ENCODE peak calls at places on chromosomes 7 and 10, in five cellular contexts. One of them, this sample, is unnamed.

GRCh38 chr7:100655908-100656674 is at the start of gene ACTL6B:
- DNase-seq in CD8-positive, alpha-beta memory T cell: peak; percentile 43
- DNase-seq in MM.1S: no peak
- DNase-seq in effector memory CD4-positive, alpha-beta T cell: no peak
- DNase-seq in right cardiac atrium: peak; percentile 86
- DNase-seq in this sample: peak; percentile 42

GRCh38 chr7:81075150-81075549 is 156.3 kb upstream of the SEMA3C start:
- DNase-seq in MM.1S: no peak
- DNase-seq in CD8-positive, alpha-beta memory T cell: no peak
- DNase-seq in effector memory CD4-positive, alpha-beta T cell: no peak
- DNase-seq in right cardiac atrium: no peak
- DNase-seq in this sample: no peak

GRCh38 chr10:7260412-7260900 is 150.4 kb downstream of the SFMBT2 start:
- DNase-seq in right cardiac atrium: peak; percentile 70
- DNase-seq in CD8-positive, alpha-beta memory T cell: peak; percentile 44
- DNase-seq in MM.1S: peak; percentile 36
- DNase-seq in effector memory CD4-positive, alpha-beta T cell: no peak
- DNase-seq in this sample: no peak

GRCh38 chr7:71687831-71688599 is 556.1 kb downstream of the GALNT17 start:
- DNase-seq in effector memory CD4-positive, alpha-beta T cell: no peak
- DNase-seq in CD8-positive, alpha-beta memory T cell: no peak
- DNase-seq in right cardiac atrium: no peak
- DNase-seq in MM.1S: peak; percentile 74
- DNase-seq in this sample: no peak

GRCh38 chr10:33152750-33153149 is 181.7 kb downstream of the NRP1 start:
- DNase-seq in right cardiac atrium: no peak
- DNase-seq in CD8-positive, alpha-beta memory T cell: no peak
- DNase-seq in MM.1S: no peak
- DNase-seq in effector memory CD4-positive, alpha-beta T cell: no peak
- DNase-seq in this sample: no peak

GRCh38 chr7:100366411-100367250 is 6.7 kb upstream of the PILRA start:
- DNase-seq in right cardiac atrium: peak; percentile 43
- DNase-seq in MM.1S: no peak
- DNase-seq in CD8-positive, alpha-beta memory T cell: no peak
- DNase-seq in effector memory CD4-positive, alpha-beta T cell: no peak
- DNase-seq in this sample: no peak

GRCh38 chr10:70461397-70462348 is 16.9 kb upstream of the PALD1 start:
- DNase-seq in effector memory CD4-positive, alpha-beta T cell: no peak
- DNase-seq in MM.1S: peak; percentile 58
- DNase-seq in right cardiac atrium: peak; percentile 81
- DNase-seq in CD8-positive, alpha-beta memory T cell: no peak
- DNase-seq in this sample: no peak

GRCh38 chr10:114379631-114380041 is 24.7 kb downstream of the AFAP1L2 start:
- DNase-seq in right cardiac atrium: no peak
- DNase-seq in effector memory CD4-positive, alpha-beta T cell: no peak
- DNase-seq in CD8-positive, alpha-beta memory T cell: no peak
- DNase-seq in MM.1S: no peak
- DNase-seq in this sample: no peak

GRCh38 chr7:22588396-22588795 is 88.4 kb upstream of the STEAP1B start:
- DNase-seq in MM.1S: no peak
- DNase-seq in CD8-positive, alpha-beta memory T cell: no peak
- DNase-seq in right cardiac atrium: no peak
- DNase-seq in effector memory CD4-positive, alpha-beta T cell: no peak
- DNase-seq in this sample: no peak

GRCh38 chr7:133230591-133231194 is 22.2 kb upstream of the EXOC4 start:
- DNase-seq in MM.1S: peak; percentile 73
- DNase-seq in effector memory CD4-positive, alpha-beta T cell: no peak
- DNase-seq in right cardiac atrium: no peak
- DNase-seq in CD8-positive, alpha-beta memory T cell: peak; percentile 9
- DNase-seq in this sample: peak; percentile 25

GRCh38 chr7:104933433-104934074 is 80.5 kb upstream of the KMT2E start:
- DNase-seq in right cardiac atrium: no peak
- DNase-seq in CD8-positive, alpha-beta memory T cell: no peak
- DNase-seq in MM.1S: no peak
- DNase-seq in effector memory CD4-positive, alpha-beta T cell: no peak
- DNase-seq in this sample: no peak

GRCh38 chr7:148699024-148699771 is 495 bp downstream of the CUL1 start:
- DNase-seq in effector memory CD4-positive, alpha-beta T cell: peak; percentile 10
- DNase-seq in right cardiac atrium: peak; percentile 86
- DNase-seq in MM.1S: peak; percentile 72
- DNase-seq in CD8-positive, alpha-beta memory T cell: peak; percentile 53
- DNase-seq in this sample: peak; percentile 29

GRCh38 chr10:49037187-49037586 is 78.1 kb downstream of the VSTM4 start:
- DNase-seq in right cardiac atrium: no peak
- DNase-seq in CD8-positive, alpha-beta memory T cell: no peak
- DNase-seq in MM.1S: no peak
- DNase-seq in effector memory CD4-positive, alpha-beta T cell: no peak
- DNase-seq in this sample: no peak

GRCh38 chr10:34889004-34889869 is 74.1 kb upstream of the PARD3 start:
- DNase-seq in MM.1S: no peak
- DNase-seq in CD8-positive, alpha-beta memory T cell: no peak
- DNase-seq in right cardiac atrium: no peak
- DNase-seq in effector memory CD4-positive, alpha-beta T cell: no peak
- DNase-seq in this sample: no peak

GRCh38 chr7:111587715-111588433 is 25.6 kb upstream of the IMMP2L start:
- DNase-seq in MM.1S: no peak
- DNase-seq in effector memory CD4-positive, alpha-beta T cell: no peak
- DNase-seq in right cardiac atrium: no peak
- DNase-seq in CD8-positive, alpha-beta memory T cell: no peak
- DNase-seq in this sample: no peak

GRCh38 chr7:130363156-130363847 is 17.0 kb upstream of the CPA1 start:
- DNase-seq in CD8-positive, alpha-beta memory T cell: no peak
- DNase-seq in right cardiac atrium: no peak
- DNase-seq in effector memory CD4-positive, alpha-beta T cell: no peak
- DNase-seq in MM.1S: no peak
- DNase-seq in this sample: no peak

GRCh38 chr7:67854236-67854635 is 857.6 kb downstream of the TYW1 start:
- DNase-seq in right cardiac atrium: no peak
- DNase-seq in effector memory CD4-positive, alpha-beta T cell: no peak
- DNase-seq in MM.1S: no peak
- DNase-seq in CD8-positive, alpha-beta memory T cell: no peak
- DNase-seq in this sample: no peak

GRCh38 chr10:132419631-132420468 is 22.9 kb downstream of the PWWP2B start:
- DNase-seq in right cardiac atrium: peak; percentile 51
- DNase-seq in CD8-positive, alpha-beta memory T cell: no peak
- DNase-seq in effector memory CD4-positive, alpha-beta T cell: no peak
- DNase-seq in MM.1S: no peak
- DNase-seq in this sample: no peak

GRCh38 chr7:91566333-91566732 is 302.1 kb downstream of the FZD1 start:
- DNase-seq in right cardiac atrium: no peak
- DNase-seq in effector memory CD4-positive, alpha-beta T cell: no peak
- DNase-seq in CD8-positive, alpha-beta memory T cell: no peak
- DNase-seq in MM.1S: no peak
- DNase-seq in this sample: no peak

GRCh38 chr10:52644678-52645434 is 127.7 kb downstream of the MBL2 start:
- DNase-seq in right cardiac atrium: no peak
- DNase-seq in MM.1S: peak; percentile 31
- DNase-seq in effector memory CD4-positive, alpha-beta T cell: no peak
- DNase-seq in CD8-positive, alpha-beta memory T cell: no peak
- DNase-seq in this sample: no peak

GRCh38 chr7:94529516-94529915 is 19.9 kb downstream of the CASD1 start:
- DNase-seq in CD8-positive, alpha-beta memory T cell: no peak
- DNase-seq in effector memory CD4-positive, alpha-beta T cell: no peak
- DNase-seq in right cardiac atrium: no peak
- DNase-seq in MM.1S: no peak
- DNase-seq in this sample: no peak

GRCh38 chr7:135277161-135277560 is 43.5 kb downstream of the STRA8 start:
- DNase-seq in right cardiac atrium: no peak
- DNase-seq in CD8-positive, alpha-beta memory T cell: no peak
- DNase-seq in effector memory CD4-positive, alpha-beta T cell: no peak
- DNase-seq in MM.1S: no peak
- DNase-seq in this sample: no peak

GRCh38 chr7:135285547-135285946 is 51.9 kb downstream of the STRA8 start:
- DNase-seq in effector memory CD4-positive, alpha-beta T cell: no peak
- DNase-seq in CD8-positive, alpha-beta memory T cell: no peak
- DNase-seq in right cardiac atrium: no peak
- DNase-seq in MM.1S: no peak
- DNase-seq in this sample: no peak

GRCh38 chr7:135283959-135284638 is 50.5 kb downstream of the STRA8 start:
- DNase-seq in effector memory CD4-positive, alpha-beta T cell: no peak
- DNase-seq in MM.1S: no peak
- DNase-seq in right cardiac atrium: no peak
- DNase-seq in CD8-positive, alpha-beta memory T cell: no peak
- DNase-seq in this sample: no peak

GRCh38 chr7:135282621-135283295 is 49.1 kb downstream of the STRA8 start:
- DNase-seq in MM.1S: no peak
- DNase-seq in CD8-positive, alpha-beta memory T cell: peak; percentile 5
- DNase-seq in effector memory CD4-positive, alpha-beta T cell: peak; percentile 9
- DNase-seq in right cardiac atrium: no peak
- DNase-seq in this sample: no peak

DNA sequence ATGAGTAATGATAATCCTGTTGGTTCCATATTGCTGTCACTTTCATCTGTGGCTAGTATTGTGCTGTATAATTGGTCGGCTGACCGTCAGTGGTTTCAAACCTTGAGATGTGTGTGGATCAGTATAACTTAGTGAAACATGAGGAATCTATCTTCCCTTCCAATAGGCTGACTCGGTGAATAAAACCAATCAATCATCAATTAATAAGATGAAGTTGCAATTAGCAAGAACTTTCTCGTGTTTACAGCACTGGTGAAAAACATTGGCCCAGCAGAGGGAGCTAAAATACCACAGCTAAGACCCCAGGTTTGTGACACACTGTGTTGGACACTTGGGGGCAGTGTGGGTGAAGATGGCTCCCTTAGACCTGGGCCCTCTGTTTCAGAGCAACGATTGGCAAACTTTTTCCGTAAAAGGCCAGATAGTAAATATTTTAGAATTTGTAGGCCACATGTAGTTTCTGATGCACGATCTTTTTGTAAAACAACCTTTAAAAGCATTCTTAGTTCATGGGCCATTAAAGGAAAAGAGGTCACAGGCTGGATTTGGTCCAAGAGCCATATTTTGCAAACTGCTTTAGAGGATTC is 47.8 kb downstream of the STRA8 start:
- DNase-seq in right cardiac atrium: peak; percentile 80
- DNase-seq in effector memory CD4-positive, alpha-beta T cell: peak; percentile 55
- DNase-seq in CD8-positive, alpha-beta memory T cell: peak; percentile 70
- DNase-seq in MM.1S: peak; percentile 91
- DNase-seq in this sample: peak; percentile 51
- H3K9me3 ChIP-seq in right cardiac atrium: no peaks in the 10 kb centered on the region
- H3K9me3 ChIP-seq in effector memory CD4-positive, alpha-beta T cell: no peaks in the 10 kb centered on the region
- H3K9me3 ChIP-seq in CD8-positive, alpha-beta memory T cell: no peaks in the 10 kb centered on the region
- H3K9me3 ChIP-seq in MM.1S: no peaks in the 10 kb centered on the region
- H3K9me3 ChIP-seq in this sample: no peaks in the 10 kb centered on the region

GRCh38 chr10:121352456-121352855 is 245.8 kb downstream of the FGFR2 start:
- DNase-seq in right cardiac atrium: no peak
- DNase-seq in CD8-positive, alpha-beta memory T cell: no peak
- DNase-seq in MM.1S: no peak
- DNase-seq in effector memory CD4-positive, alpha-beta T cell: no peak
- DNase-seq in this sample: no peak
- H3K9me3 ChIP-seq in right cardiac atrium: no peaks in the 10 kb centered on the region
- H3K9me3 ChIP-seq in CD8-positive, alpha-beta memory T cell: no peaks in the 10 kb centered on the region
- H3K9me3 ChIP-seq in MM.1S: no peaks in the 10 kb centered on the region
- H3K9me3 ChIP-seq in effector memory CD4-positive, alpha-beta T cell: no peaks in the 10 kb centered on the region
- H3K9me3 ChIP-seq in this sample: no peaks in the 10 kb centered on the region

GRCh38 chr10:130761896-130762295 is 549.6 kb downstream of the TCERG1L start:
- DNase-seq in CD8-positive, alpha-beta memory T cell: no peak
- DNase-seq in effector memory CD4-positive, alpha-beta T cell: no peak
- DNase-seq in MM.1S: no peak
- DNase-seq in right cardiac atrium: peak; percentile 10
- DNase-seq in this sample: no peak

GRCh38 chr10:130762481-130762880 is 549.0 kb downstream of the TCERG1L start:
- DNase-seq in CD8-positive, alpha-beta memory T cell: no peak
- DNase-seq in effector memory CD4-positive, alpha-beta T cell: no peak
- DNase-seq in right cardiac atrium: peak; percentile 16
- DNase-seq in MM.1S: no peak
- DNase-seq in this sample: no peak

GRCh38 chr10:130763491-130763890 is 548.0 kb downstream of the TCERG1L start:
- DNase-seq in right cardiac atrium: no peak
- DNase-seq in effector memory CD4-positive, alpha-beta T cell: no peak
- DNase-seq in MM.1S: no peak
- DNase-seq in CD8-positive, alpha-beta memory T cell: no peak
- DNase-seq in this sample: no peak

GRCh38 chr10:130764651-130765050 is 546.9 kb downstream of the TCERG1L start:
- DNase-seq in CD8-positive, alpha-beta memory T cell: no peak
- DNase-seq in right cardiac atrium: peak; percentile 20
- DNase-seq in effector memory CD4-positive, alpha-beta T cell: no peak
- DNase-seq in MM.1S: no peak
- DNase-seq in this sample: no peak

GRCh38 chr10:130763071-130763470 is 548.5 kb downstream of the TCERG1L start:
- DNase-seq in right cardiac atrium: no peak
- DNase-seq in MM.1S: no peak
- DNase-seq in effector memory CD4-positive, alpha-beta T cell: no peak
- DNase-seq in CD8-positive, alpha-beta memory T cell: no peak
- DNase-seq in this sample: no peak
- H3K9me3 ChIP-seq in right cardiac atrium: no peaks in the 10 kb centered on the region
- H3K9me3 ChIP-seq in MM.1S: no peaks in the 10 kb centered on the region
- H3K9me3 ChIP-seq in effector memory CD4-positive, alpha-beta T cell: no peaks in the 10 kb centered on the region
- H3K9me3 ChIP-seq in CD8-positive, alpha-beta memory T cell: no peaks in the 10 kb centered on the region
- H3K9me3 ChIP-seq in this sample: no peaks in the 10 kb centered on the region

GRCh38 chr7:135859548-135859947 is 110.9 kb upstream of the FAM180A start:
- DNase-seq in CD8-positive, alpha-beta memory T cell: no peak
- DNase-seq in effector memory CD4-positive, alpha-beta T cell: no peak
- DNase-seq in MM.1S: no peak
- DNase-seq in right cardiac atrium: no peak
- DNase-seq in this sample: no peak

GRCh38 chr7:135858851-135859250 is 110.2 kb upstream of the FAM180A start:
- DNase-seq in CD8-positive, alpha-beta memory T cell: no peak
- DNase-seq in effector memory CD4-positive, alpha-beta T cell: no peak
- DNase-seq in right cardiac atrium: no peak
- DNase-seq in MM.1S: no peak
- DNase-seq in this sample: no peak

GRCh38 chr7:135857519-135858274 is 109.1 kb upstream of the FAM180A start:
- DNase-seq in effector memory CD4-positive, alpha-beta T cell: no peak
- DNase-seq in CD8-positive, alpha-beta memory T cell: no peak
- DNase-seq in right cardiac atrium: no peak
- DNase-seq in MM.1S: no peak
- DNase-seq in this sample: no peak

GRCh38 chr7:135858379-135858778 is 109.8 kb upstream of the FAM180A start:
- DNase-seq in CD8-positive, alpha-beta memory T cell: no peak
- DNase-seq in MM.1S: no peak
- DNase-seq in right cardiac atrium: peak; percentile 38
- DNase-seq in effector memory CD4-positive, alpha-beta T cell: no peak
- DNase-seq in this sample: no peak

DNA sequence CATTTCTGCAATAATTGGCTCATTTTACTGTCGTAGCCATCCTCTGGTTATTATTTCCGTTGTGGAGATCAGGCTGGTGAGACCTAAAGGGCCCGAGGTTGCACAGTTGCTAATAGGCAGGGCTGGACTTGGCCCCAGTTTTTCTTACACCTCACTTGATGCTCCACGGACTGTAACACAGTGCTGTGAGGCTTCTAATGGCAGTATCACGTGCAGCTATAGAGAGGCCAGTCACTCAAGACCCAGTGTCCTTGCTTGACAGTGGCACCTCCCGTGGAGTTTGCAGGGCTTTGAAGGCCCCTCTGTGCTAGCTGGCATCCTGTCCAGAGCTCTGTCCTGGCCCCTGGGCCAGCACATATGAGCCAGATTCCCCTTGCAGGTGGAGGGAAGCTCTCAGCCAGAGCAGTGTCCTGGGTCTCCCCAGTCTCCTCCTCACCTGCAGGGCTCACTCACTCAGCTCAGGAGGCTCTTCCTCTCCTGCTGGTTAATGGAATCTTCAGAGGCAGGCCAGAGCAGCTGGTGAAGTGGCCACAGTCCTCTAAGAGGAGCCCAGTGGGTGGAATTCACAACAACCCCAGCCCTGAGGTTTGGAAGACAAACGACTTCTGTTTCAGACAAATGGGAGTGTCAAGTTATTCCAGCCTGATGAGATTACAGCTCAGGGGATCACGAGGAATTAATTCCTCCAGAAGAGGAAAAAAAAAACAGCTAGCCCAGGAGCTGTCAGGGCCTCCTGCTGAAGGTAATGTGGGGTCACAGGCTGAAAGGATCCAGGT is 114.2 kb upstream of the FAM180A start:
- DNase-seq in right cardiac atrium: no peak
- DNase-seq in effector memory CD4-positive, alpha-beta T cell: no peak
- DNase-seq in CD8-positive, alpha-beta memory T cell: no peak
- DNase-seq in MM.1S: no peak
- DNase-seq in this sample: no peak
- H3K9me3 ChIP-seq in right cardiac atrium: no peaks in the 10 kb centered on the region
- H3K9me3 ChIP-seq in effector memory CD4-positive, alpha-beta T cell: no peaks in the 10 kb centered on the region
- H3K9me3 ChIP-seq in CD8-positive, alpha-beta memory T cell: no peaks in the 10 kb centered on the region
- H3K9me3 ChIP-seq in MM.1S: no peaks in the 10 kb centered on the region
- H3K9me3 ChIP-seq in this sample: no peaks in the 10 kb centered on the region

This sample was measured in T-helper 17 cell.